ENCODE peak calls at places on chromosomes 4 and X, in six cellular contexts. One of them, this sample, is unnamed.

GRCh38 chrX:106588801-106589200 is 23.0 kb upstream of the RADX start:
- DNase-seq in heart right ventricle: no peak
- DNase-seq in DMS79 treated with DMSO at 0.1 percent for 48 hours: no peak
- DNase-seq in HCEC 1CT: no peak
- DNase-seq in sigmoid colon: no peak
- DNase-seq in ovary: no peak
- DNase-seq in this sample: no peak

GRCh38 chr4:162274354-162274753 is 110.6 kb upstream of the FSTL5 start:
- DNase-seq in ovary: no peak
- DNase-seq in DMS79 treated with DMSO at 0.1 percent for 48 hours: no peak
- DNase-seq in heart right ventricle: no peak
- DNase-seq in sigmoid colon: peak; percentile 72
- DNase-seq in HCEC 1CT: no peak
- DNase-seq in this sample: no peak

GRCh38 chr4:7044415-7044930 is 1.3 kb downstream of the TADA2B start:
- DNase-seq in DMS79 treated with DMSO at 0.1 percent for 48 hours: no peak
- DNase-seq in sigmoid colon: no peak
- DNase-seq in HCEC 1CT: no peak
- DNase-seq in heart right ventricle: no peak
- DNase-seq in ovary: peak; percentile 46
- DNase-seq in this sample: no peak

GRCh38 chr4:85419103-85419502 is 55.8 kb upstream of the ARHGAP24 start:
- DNase-seq in heart right ventricle: no peak
- DNase-seq in ovary: no peak
- DNase-seq in DMS79 treated with DMSO at 0.1 percent for 48 hours: peak; percentile 20
- DNase-seq in HCEC 1CT: no peak
- DNase-seq in sigmoid colon: no peak
- DNase-seq in this sample: no peak

GRCh38 chr4:171962110-171962509 is 148.9 kb downstream of the GALNTL6 start:
- DNase-seq in sigmoid colon: no peak
- DNase-seq in ovary: no peak
- DNase-seq in HCEC 1CT: no peak
- DNase-seq in DMS79 treated with DMSO at 0.1 percent for 48 hours: no peak
- DNase-seq in heart right ventricle: no peak
- DNase-seq in this sample: no peak

GRCh38 chr4:118363166-118363565 is 10.4 kb upstream of the PRSS12 start:
- DNase-seq in sigmoid colon: no peak
- DNase-seq in ovary: no peak
- DNase-seq in HCEC 1CT: no peak
- DNase-seq in heart right ventricle: no peak
- DNase-seq in DMS79 treated with DMSO at 0.1 percent for 48 hours: no peak
- DNase-seq in this sample: no peak

GRCh38 chr4:149645790-149646189 is 169.9 kb downstream of the IQCM start:
- DNase-seq in HCEC 1CT: no peak
- DNase-seq in DMS79 treated with DMSO at 0.1 percent for 48 hours: no peak
- DNase-seq in sigmoid colon: no peak
- DNase-seq in ovary: no peak
- DNase-seq in heart right ventricle: no peak
- DNase-seq in this sample: no peak

GRCh38 chrX:74931214-74931613 is 6.0 kb upstream of the NEXMIF start:
- DNase-seq in ovary: no peak
- DNase-seq in HCEC 1CT: no peak
- DNase-seq in heart right ventricle: no peak
- DNase-seq in sigmoid colon: no peak
- DNase-seq in DMS79 treated with DMSO at 0.1 percent for 48 hours: no peak
- DNase-seq in this sample: no peak

This sample was measured in psoas muscle.